ENCODE peak calls at places on chromosomes 2 and 18, in four cellular contexts. K is HCT116, I is HepG2, F is K562. E is an unnamed sample.

GRCh38 chr2:223697921-223698645 is 95.9 kb upstream of the SCG2 start:
- DNase-seq in F (no peak), I (no peak), K (peak; percentile 96), E (no peak)

GRCh38 chr2:229342376-229342775 is 71.3 kb upstream of the PID1 start:
- DNase-seq in K (peak; percentile 26), F (peak; percentile 13), I (peak; percentile 4), E (no peak)

GRCh38 chr18:25298853-25299274 is 53.1 kb downstream of the ZNF521 start:
- DNase-seq in F (peak; percentile 33), K (no peak), I (no peak), E (no peak)

GRCh38 chr2:19369341-19369955 is 11.0 kb upstream of the OSR1 start:
- DNase-seq in I (peak; percentile 23), K (peak; percentile 12), F (no peak), E (no peak)

GRCh38 chr2:3974765-3975164 is 271.4 kb downstream of the DCDC2C start:
- DNase-seq in K (no peak), I (no peak), F (no peak), E (no peak)

GRCh38 chr2:235575431-235575830 is 81.6 kb downstream of the AGAP1 start:
- DNase-seq in K (no peak), I (no peak), F (no peak), E (no peak)

GRCh38 chr2:220619525-220620267 is 952.4 kb downstream of the EPHA4 start:
- DNase-seq in I (no peak), K (peak; percentile 15), F (no peak), E (no peak)

GRCh38 chr2:85394976-85395375 is 15.2 kb downstream of the CAPG start:
- DNase-seq in K (no peak), I (no peak), F (no peak), E (no peak)

GRCh38 chr2:119234021-119235019 is 10.7 kb downstream of the STEAP3 start:
- DNase-seq in I (peak; percentile 50), K (no peak), F (peak; percentile 38), E (no peak)

GRCh38 chr2:166675553-166675952 is 181.5 kb upstream of the SCN7A start:
- DNase-seq in I (no peak), F (no peak), K (no peak), E (no peak)

GRCh38 chr18:55337153-55337552 is 250.8 kb downstream of the TCF4 start:
- DNase-seq in F (no peak), K (no peak), I (no peak), E (no peak)

GRCh38 chr2:73285162-73285739 is 973 bp upstream of the FBXO41 start:
- DNase-seq in K (no peak), I (no peak), F (no peak), E (no peak)

GRCh38 chr2:73286134-73286533 is 1.9 kb upstream of the FBXO41 start:
- DNase-seq in F (no peak), I (no peak), K (no peak), E (no peak)

GRCh38 chr2:73284296-73285161 is at the start of gene FBXO41:
- DNase-seq in F (peak; percentile 88), K (no peak), I (peak; percentile 30), E (no peak)

GRCh38 chr2:73282924-73283544 is 1.2 kb downstream of the FBXO41 start:
- DNase-seq in F (no peak), I (no peak), K (no peak), E (no peak)

GRCh38 chr2:73283545-73284295 is 558 bp downstream of the FBXO41 start:
- DNase-seq in F (peak; percentile 53), I (no peak), K (no peak), E (no peak)
- TF ChIP-seq EZH2 in F (no peak), I (no peak), K (no peak), E (no peak)

GRCh38 chr18:31498450-31499156 is 626 bp downstream of the DSG2 start:
- DNase-seq in I (no peak), K (no peak), F (no peak), E (no peak)
- TF ChIP-seq EZH2 in I (no peak), K (no peak), F (no peak), E (peak; percentile 57)

GRCh38 chr2:42239811-42240210 is 70.7 kb downstream of the EML4 start:
- DNase-seq in K (no peak), I (no peak), F (no peak), E (no peak)

GRCh38 chr2:42238644-42239288 is 69.6 kb downstream of the EML4 start:
- DNase-seq in I (peak; percentile 53), K (peak; percentile 6), F (no peak), E (no peak)

GRCh38 chr2:42239289-42239661 is 70.1 kb downstream of the EML4 start:
- DNase-seq in F (no peak), K (no peak), I (no peak), E (no peak)

GRCh38 chr2:42234056-42234455 is 64.9 kb downstream of the EML4 start:
- DNase-seq in K (no peak), I (no peak), F (no peak), E (no peak)

GRCh38 chr2:42236911-42237310 is 67.8 kb downstream of the EML4 start:
- DNase-seq in I (no peak), F (no peak), K (no peak), E (no peak)
- TF ChIP-seq EZH2 in I (no peak), F (no peak), K (no peak), E (no peak)

DNA sequence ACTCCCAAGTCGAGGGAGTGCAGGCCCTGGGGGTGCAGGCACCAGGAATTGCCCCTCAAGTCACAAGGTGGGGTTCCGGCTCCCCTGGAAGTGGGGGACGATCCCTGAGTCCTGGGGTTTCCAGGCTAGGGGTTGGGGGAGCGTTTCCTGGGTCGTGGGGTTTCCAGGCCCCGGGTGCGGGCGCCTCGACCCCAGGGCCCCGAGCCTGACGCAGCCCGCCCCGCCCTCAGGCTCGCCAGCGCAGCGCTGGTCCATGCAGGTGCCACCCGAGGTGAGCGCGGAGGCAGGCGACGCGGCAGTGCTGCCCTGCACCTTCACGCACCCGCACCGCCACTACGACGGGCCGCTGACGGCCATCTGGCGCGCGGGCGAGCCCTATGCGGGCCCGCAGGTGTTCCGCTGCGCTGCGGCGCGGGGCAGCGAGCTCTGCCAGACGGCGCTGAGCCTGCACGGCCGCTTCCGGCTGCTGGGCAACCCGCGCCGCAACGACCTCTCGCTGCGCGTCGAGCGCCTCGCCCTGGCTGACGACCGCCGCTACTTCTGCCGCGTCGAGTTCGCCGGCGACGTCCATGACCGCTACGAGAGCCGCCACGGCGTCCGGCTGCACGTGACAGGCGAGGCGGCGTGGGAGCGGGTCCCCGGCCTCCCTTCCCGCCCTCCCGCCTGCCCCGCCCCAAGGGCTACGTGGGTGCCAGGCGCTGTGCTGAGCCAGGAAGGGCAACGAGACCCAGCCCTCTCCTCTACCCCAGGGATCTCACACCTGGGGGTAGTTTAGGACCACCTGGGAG is 12.0 kb downstream of the SIGLEC15 start:
- DNase-seq in I (no peak), F (no peak), K (no peak), E (no peak)
- TF ChIP-seq EZH2 in I (no peak), F (no peak), K (no peak), E (no peak)

DNA sequence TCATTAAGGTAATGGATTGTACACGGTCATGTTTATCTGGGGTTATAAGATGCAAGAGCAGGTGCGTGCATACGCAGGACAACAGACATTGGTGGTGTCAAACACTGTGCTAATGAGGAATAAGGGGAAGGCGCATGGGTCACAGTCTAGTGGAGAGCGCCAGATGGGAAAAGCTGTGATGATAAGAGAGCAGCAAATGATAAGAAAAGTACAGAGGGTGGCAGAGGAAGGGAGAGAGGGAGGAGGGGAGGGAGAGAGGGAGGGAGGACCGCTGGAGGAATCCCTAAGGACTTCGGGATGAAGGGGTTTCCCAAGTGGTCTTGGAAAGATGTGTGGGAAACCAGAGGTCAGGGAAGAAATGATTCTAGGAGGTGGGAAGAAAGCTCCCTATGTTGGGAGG is 2.9 kb downstream of the TNFRSF11A start:
- DNase-seq in F (no peak), I (no peak), K (no peak), E (no peak)
- TF ChIP-seq EZH2 in F (no peak), I (no peak), K (no peak), E (no peak)

GRCh38 chr2:200810252-200810650 is 1.5 kb upstream of the BZW1 start:
- DNase-seq in F (no peak), I (peak; percentile 21), K (no peak), E (no peak)

GRCh38 chr2:200814276-200814815 is 2.6 kb downstream of the BZW1 start:
- DNase-seq in F (no peak), I (no peak), K (no peak), E (no peak)

GRCh38 chr2:200810967-200811335 is 759 bp upstream of the BZW1 start:
- DNase-seq in I (no peak), K (no peak), F (no peak), E (no peak)

GRCh38 chr2:200811336-200812121 is at the start of gene BZW1:
- DNase-seq in I (peak; percentile 95), F (peak; percentile 94), K (peak; percentile 92), E (peak; percentile 86)

DNA sequence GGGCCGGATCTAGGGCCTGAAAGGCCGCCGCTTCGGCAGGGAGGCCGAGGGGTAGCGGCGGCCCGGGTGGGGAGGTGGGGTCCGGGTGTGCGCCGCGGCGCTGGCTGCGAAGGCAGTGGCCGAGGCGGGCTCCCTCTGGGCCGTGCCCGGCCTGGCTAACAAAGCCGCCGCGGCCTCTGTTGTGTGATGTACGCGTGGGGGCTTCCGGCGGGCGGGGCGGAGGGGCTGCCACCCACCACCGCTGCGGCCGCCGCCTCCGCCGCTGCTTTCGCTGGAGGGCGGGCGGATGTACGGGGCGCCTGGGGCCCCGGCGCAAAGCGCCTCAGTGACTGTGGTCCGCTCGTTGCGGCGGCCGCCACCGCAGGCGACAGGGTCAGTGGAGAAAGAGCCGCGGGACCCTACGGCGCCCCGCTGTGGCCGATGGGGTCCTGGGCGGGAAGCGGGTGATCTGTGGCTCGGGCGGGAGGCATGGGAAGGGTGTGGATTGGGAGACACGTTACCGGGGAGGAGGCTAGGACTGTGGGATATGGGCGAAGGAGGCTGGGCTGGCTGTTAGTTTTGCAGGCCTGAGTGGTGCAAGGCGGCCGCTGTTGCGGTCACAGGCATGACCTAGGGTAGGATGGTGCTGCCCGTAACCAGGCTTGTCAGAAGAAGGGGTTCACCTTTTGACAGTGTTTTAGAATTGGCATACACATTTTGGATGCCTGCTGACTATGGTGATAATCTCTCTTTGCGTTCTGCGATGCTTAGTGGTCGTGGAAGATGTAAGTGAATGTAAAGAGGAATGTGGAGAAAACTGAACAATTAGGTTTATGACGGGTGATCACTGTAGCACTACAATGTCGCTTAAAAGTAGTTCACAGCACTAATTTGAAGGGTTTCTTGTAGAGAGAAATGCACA is 662 bp downstream of the BZW1 start:
- DNase-seq in F (peak; percentile 52), K (peak; percentile 15), I (peak; percentile 74), E (no peak)
- TF ChIP-seq EZH2 in F (no peak), K (no peak), I (no peak), E (no peak)